ENCODE peak calls at places on chromosome 16, in seven cellular contexts. K is GM12878, D is endothelial cell of umbilical vein, U is stomach, H is prostate gland, C is breast epithelium, Y is transverse colon. N is an unnamed sample.

GRCh38 chr16:66130296-66130910 is 236.1 kb upstream of the CDH5 start:
- DNase-seq in K (no peak), D (no peak), U (no peak), H (no peak), C (no peak), Y (no peak), N (no peak)

GRCh38 chr16:10942352-10943297 is at the start of gene DEXI:
- DNase-seq in K (peak; percentile 69), D (peak; percentile 91), U (peak; percentile 96), H (peak; percentile 92), C (peak; percentile 91), Y (peak; percentile 96), N (peak; percentile 84)

GRCh38 chr16:88617268-88618031 is 20.9 kb upstream of the IL17C start:
- DNase-seq in K (no peak), D (no peak), U (no peak), H (peak; percentile 45), C (no peak), Y (peak; percentile 53), N (no peak)

GRCh38 chr16:21218135-21218534 is 6.8 kb upstream of the ZP2 start:
- DNase-seq in K (no peak), D (no peak), U (no peak), H (no peak), C (no peak), Y (no peak), N (peak; percentile 63)

GRCh38 chr16:72878301-72879269 is 169.3 kb downstream of the ZFHX3 start:
- DNase-seq in K (no peak), D (no peak), U (no peak), H (no peak), C (no peak), Y (no peak), N (peak; percentile 28)

GRCh38 chr16:49578435-49579024 is 204.9 kb downstream of the C16orf78 start:
- DNase-seq in K (no peak), D (no peak), U (no peak), H (no peak), C (no peak), Y (no peak), N (no peak)

GRCh38 chr16:58471209-58471975 is 28.6 kb upstream of the NDRG4 start:
- DNase-seq in K (no peak), D (no peak), U (no peak), H (no peak), C (no peak), Y (no peak), N (no peak)

GRCh38 chr16:75695708-75696107 is 5.6 kb downstream of the DUXB start:
- DNase-seq in K (no peak), D (no peak), U (no peak), H (no peak), C (no peak), Y (no peak), N (no peak)

GRCh38 chr16:30570621-30571443 is 682 bp downstream of the ZNF688 start:
- DNase-seq in K (no peak), D (peak; percentile 42), U (peak; percentile 28), H (peak; percentile 22), C (no peak), Y (no peak), N (no peak)
- TF ChIP-seq POLR2AphosphoS5 in K (no peak), D (no peak), U (no peak), H (no peak), C (no peak), Y (no peak), N (no peak)

GRCh38 chr16:29848420-29849297 is 14.4 kb downstream of the CDIPT start:
- DNase-seq in K (no peak), D (peak; percentile 63), U (peak; percentile 81), H (peak; percentile 27), C (peak; percentile 34), Y (peak; percentile 88), N (peak; percentile 83)

GRCh38 chr16:29849505-29849904 is 13.5 kb downstream of the CDIPT start:
- DNase-seq in K (no peak), D (no peak), U (no peak), H (no peak), C (no peak), Y (no peak), N (no peak)

GRCh38 chr16:29850998-29851397 is 12.0 kb downstream of the CDIPT start:
- DNase-seq in K (no peak), D (no peak), U (no peak), H (no peak), C (no peak), Y (no peak), N (no peak)

GRCh38 chr16:29854520-29855100 is 8.4 kb downstream of the CDIPT start:
- DNase-seq in K (no peak), D (no peak), U (no peak), H (no peak), C (no peak), Y (no peak), N (no peak)

DNA sequence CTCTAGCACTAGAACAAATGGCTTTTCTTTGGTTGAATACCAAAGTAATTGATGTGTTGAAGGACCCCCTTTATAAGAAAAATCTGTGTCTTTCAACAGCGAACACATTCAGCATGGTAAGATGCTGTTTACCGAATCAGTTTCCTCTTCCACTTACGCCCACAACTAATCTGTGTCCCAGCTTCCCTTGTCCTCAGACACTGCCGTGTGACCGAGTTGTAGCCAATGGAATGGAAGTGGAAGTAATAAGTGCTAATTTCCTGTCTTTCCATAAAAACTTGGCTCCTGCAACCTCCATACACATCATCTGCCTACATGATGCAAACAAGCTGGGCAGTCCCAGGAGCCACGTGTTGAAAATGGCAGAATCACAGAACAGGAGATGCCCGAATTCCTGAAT is 10.4 kb downstream of the CDIPT start:
- DNase-seq in K (no peak), D (peak; percentile 81), U (no peak), H (no peak), C (no peak), Y (no peak), N (no peak)
- TF ChIP-seq POLR2AphosphoS5 in K (no peak), D (no peak), U (peak; percentile 28), H (peak; percentile 26), C (no peak), Y (peak; percentile 46), N (no peak)

GRCh38 chr16:85057948-85058347 is 30.4 kb downstream of the KIAA0513 start:
- DNase-seq in K (peak; percentile 59), D (no peak), U (no peak), H (no peak), C (no peak), Y (no peak), N (no peak)

GRCh38 chr16:85054948-85055502 is 27.4 kb downstream of the KIAA0513 start:
- DNase-seq in K (no peak), D (no peak), U (no peak), H (no peak), C (no peak), Y (no peak), N (no peak)

GRCh38 chr16:85056211-85056748 is 28.7 kb downstream of the KIAA0513 start:
- DNase-seq in K (no peak), D (peak; percentile 35), U (no peak), H (no peak), C (no peak), Y (no peak), N (no peak)

GRCh38 chr16:85057212-85057889 is 29.8 kb downstream of the KIAA0513 start:
- DNase-seq in K (no peak), D (no peak), U (peak; percentile 42), H (no peak), C (no peak), Y (no peak), N (no peak)

DNA sequence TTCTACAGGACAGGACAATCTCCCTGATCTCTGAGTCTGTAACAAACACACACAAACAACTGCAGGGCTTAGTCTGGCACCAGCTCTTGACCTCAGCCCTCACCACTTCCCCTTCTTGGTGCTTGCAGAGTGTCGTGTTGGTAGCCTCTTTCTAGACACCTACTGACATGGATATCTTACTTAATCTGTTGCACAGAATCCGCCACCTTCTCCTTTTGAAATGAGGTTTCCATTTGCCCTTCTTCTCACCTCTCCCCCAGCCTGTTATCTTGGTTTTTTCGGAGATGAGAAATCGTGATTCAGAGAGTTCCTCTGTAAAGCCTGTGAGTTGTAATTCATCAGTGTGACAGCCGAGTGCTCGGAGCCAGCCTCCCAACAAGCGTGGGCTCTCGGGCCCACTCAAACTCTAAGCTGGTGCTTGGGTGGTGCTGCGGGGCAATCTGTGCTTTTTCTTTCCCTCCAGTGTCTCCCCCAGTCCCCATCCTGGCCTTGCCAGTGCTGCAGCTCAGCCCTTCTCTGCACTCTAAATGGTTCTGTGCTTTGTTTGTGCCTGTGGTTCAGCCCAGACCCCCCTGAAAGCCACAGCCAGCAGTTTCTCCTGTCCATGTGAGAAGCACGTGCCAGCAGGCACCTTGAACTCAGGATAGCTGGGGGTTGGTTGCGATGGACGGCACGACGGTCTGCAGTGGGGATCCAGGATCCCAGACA is 28.1 kb downstream of the KIAA0513 start:
- DNase-seq in K (peak; percentile 92), D (peak; percentile 72), U (peak; percentile 64), H (peak; percentile 47), C (peak; percentile 66), Y (peak; percentile 72), N (peak; percentile 98)
- TF ChIP-seq POLR2AphosphoS5 in K (peak; percentile 54), D (no peak), U (peak; percentile 33), H (peak; percentile 81), C (no peak), Y (peak; percentile 49), N (peak; percentile 98)

GRCh38 chr16:15575293-15576049 is 67.5 kb downstream of the MARF1 start:
- DNase-seq in K (no peak), D (no peak), U (no peak), H (no peak), C (no peak), Y (no peak), N (no peak)

GRCh38 chr16:15578824-15579223 is 64.1 kb downstream of the MARF1 start:
- DNase-seq in K (no peak), D (no peak), U (no peak), H (no peak), C (no peak), Y (no peak), N (no peak)

GRCh38 chr16:15574614-15574948 is 68.4 kb downstream of the MARF1 start:
- DNase-seq in K (no peak), D (no peak), U (no peak), H (no peak), C (no peak), Y (no peak), N (no peak)

GRCh38 chr16:15573274-15573895 is 69.6 kb downstream of the MARF1 start:
- DNase-seq in K (no peak), D (no peak), U (no peak), H (no peak), C (no peak), Y (no peak), N (no peak)

DNA sequence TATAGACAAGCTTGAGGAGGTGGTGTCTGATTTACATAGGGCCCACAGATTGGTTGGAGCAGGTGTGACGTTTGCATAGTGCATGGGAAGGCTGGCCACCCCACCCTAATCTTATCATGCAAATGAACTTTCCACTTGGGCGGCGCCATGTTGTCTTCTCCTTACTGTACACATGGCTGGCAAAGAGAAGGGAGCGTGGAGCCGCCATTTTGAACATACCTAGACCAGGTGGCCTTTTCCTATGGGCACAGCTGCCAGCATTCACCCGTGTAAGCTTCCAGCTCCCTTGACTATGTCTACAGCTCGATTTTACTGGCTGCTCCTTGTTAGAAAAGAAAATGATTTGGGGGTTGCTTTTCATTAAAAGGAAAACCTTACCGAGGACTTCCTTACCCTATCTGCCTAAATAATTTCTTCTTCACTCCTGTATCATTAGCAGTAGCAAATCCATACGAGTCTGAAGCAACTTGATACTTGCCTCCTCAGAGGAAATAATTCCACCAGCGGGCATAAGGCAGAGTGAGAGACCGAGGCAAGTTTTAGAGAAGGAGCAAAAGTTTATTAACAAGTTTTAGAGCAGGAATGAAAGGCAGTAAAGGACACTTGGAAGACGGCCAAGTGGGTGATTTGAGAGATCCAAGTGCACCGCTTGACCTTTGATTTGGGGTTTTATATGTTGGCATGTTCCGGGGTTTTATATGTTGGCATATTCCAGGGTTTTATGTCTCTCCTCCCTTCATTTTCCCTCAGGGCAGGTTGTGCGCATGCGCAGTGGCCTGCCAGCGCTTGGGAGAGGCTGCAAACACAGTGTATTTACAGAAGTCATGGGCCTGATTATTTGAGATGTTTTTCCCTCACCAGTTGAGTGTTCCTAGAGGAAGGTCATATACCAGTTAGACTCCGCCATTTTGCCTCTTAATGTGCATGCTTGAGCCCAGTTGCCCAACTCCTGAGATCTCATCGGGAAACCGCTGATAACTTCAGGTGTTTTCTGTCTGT is 65.7 kb downstream of the MARF1 start:
- DNase-seq in K (no peak), D (no peak), U (peak; percentile 50), H (peak; percentile 65), C (no peak), Y (peak; percentile 91), N (no peak)
- TF ChIP-seq POLR2AphosphoS5 in K (no peak), D (no peak), U (no peak), H (peak; percentile 65), C (no peak), Y (peak; percentile 59), N (no peak)

N was measured in HL-60.